ENCODE peak calls at places on chromosome 21, in eight cellular contexts. Z is activated B cell treated with CpG ODN at 0.5 μM for 24 hours, B is lower lobe of right lung, T is fibroblast of mammary gland, Y is fibroblast of lung, N is body of pancreas, G is fibroblast of the aortic adventitia, E is lower leg skin. F is an unnamed sample.

GRCh38 chr21:37060296-37060695 is 12.6 kb downstream of the PIGP start:
- DNase-seq in Z (no peak), B (no peak), T (peak), Y (peak), N (no peak), G (peak), E (no peak), F (no peak)

GRCh38 chr21:38985423-38986378 is 180.0 kb downstream of the ETS2 start:
- DNase-seq in Z (no peak), B (peak), T (peak), Y (peak), N (no peak), G (peak), E (peak), F (no peak)

GRCh38 chr21:33881689-33882440 is 33.7 kb downstream of the ATP5PO start:
- DNase-seq in Z (no peak), B (no peak), T (no peak), Y (no peak), N (no peak), G (no peak), E (no peak), F (no peak)

GRCh38 chr21:34333150-34333739 is 30.6 kb upstream of the KCNE2 start:
- DNase-seq in Z (no peak), B (no peak), T (no peak), Y (no peak), N (no peak), G (peak), E (no peak), F (no peak)

GRCh38 chr21:27108228-27108627 is 141.3 kb upstream of the ADAMTS5 start:
- DNase-seq in Z (no peak), B (no peak), T (no peak), Y (peak), N (no peak), G (peak), E (no peak), F (no peak)

GRCh38 chr21:40053007-40053406 is 185.8 kb downstream of the PCP4 start:
- DNase-seq in Z (no peak), B (no peak), T (no peak), Y (no peak), N (no peak), G (no peak), E (peak), F (no peak)

GRCh38 chr21:38503588-38503987 is 5.3 kb upstream of the ERG start:
- DNase-seq in Z (no peak), B (no peak), T (peak), Y (peak), N (no peak), G (peak), E (no peak), F (peak)

GRCh38 chr21:38386967-38387366 is 111.3 kb downstream of the ERG start:
- DNase-seq in Z (no peak), B (no peak), T (no peak), Y (no peak), N (no peak), G (no peak), E (no peak), F (no peak)

GRCh38 chr21:37128069-37128468 is 55.0 kb downstream of the TTC3 start:
- DNase-seq in Z (no peak), B (no peak), T (no peak), Y (no peak), N (no peak), G (no peak), E (no peak), F (no peak)

GRCh38 chr21:38680401-38680800 is 125.3 kb upstream of the ETS2 start:
- DNase-seq in Z (no peak), B (no peak), T (peak), Y (no peak), N (no peak), G (no peak), E (no peak), F (no peak)

GRCh38 chr21:15825699-15826098 is 95.9 kb downstream of the USP25 start:
- DNase-seq in Z (no peak), B (no peak), T (no peak), Y (no peak), N (no peak), G (no peak), E (no peak), F (no peak)

GRCh38 chr21:17343055-17343454 is 169.8 kb upstream of the CXADR start:
- DNase-seq in Z (no peak), B (no peak), T (peak), Y (peak), N (no peak), G (peak), E (no peak), F (peak)

GRCh38 chr21:33760641-33761103 is 118.4 kb downstream of the ITSN1 start:
- DNase-seq in Z (no peak), B (no peak), T (peak), Y (peak), N (no peak), G (peak), E (no peak), F (no peak)

GRCh38 chr21:35635261-35635660 is 425.1 kb downstream of the SETD4 start:
- DNase-seq in Z (no peak), B (no peak), T (peak), Y (peak), N (no peak), G (peak), E (no peak), F (no peak)

GRCh38 chr21:38379171-38379570 is 119.1 kb downstream of the ERG start:
- DNase-seq in Z (no peak), B (no peak), T (no peak), Y (no peak), N (no peak), G (peak), E (no peak), F (no peak)

GRCh38 chr21:35204850-35205564 is 155.9 kb upstream of the RUNX1 start:
- DNase-seq in Z (no peak), B (peak), T (peak), Y (peak), N (peak), G (peak), E (peak), F (peak)

GRCh38 chr21:24552491-24552890 is 1054.8 kb downstream of the MRPL39 start:
- DNase-seq in Z (no peak), B (no peak), T (no peak), Y (no peak), N (no peak), G (no peak), E (no peak), F (no peak)

GRCh38 chr21:36069713-36070573 is at the start of gene CBR1:
- DNase-seq in Z (peak), B (peak), T (peak), Y (peak), N (peak), G (peak), E (peak), F (peak)

GRCh38 chr21:26199471-26199870 is 28.9 kb upstream of the APP start:
- DNase-seq in Z (no peak), B (no peak), T (peak), Y (peak), N (no peak), G (peak), E (no peak), F (no peak)

GRCh38 chr21:14273736-14274538 is 58.0 kb downstream of the RBM11 start:
- DNase-seq in Z (no peak), B (peak), T (no peak), Y (no peak), N (peak), G (no peak), E (peak), F (peak)

GRCh38 chr21:36504067-36505058 is 24.4 kb upstream of the CLDN14 start:
- DNase-seq in Z (no peak), B (no peak), T (peak), Y (peak), N (peak), G (peak), E (no peak), F (peak)

GRCh38 chr21:36059823-36060158 is 535 bp downstream of the SETD4 start:
- DNase-seq in Z (no peak), B (no peak), T (no peak), Y (no peak), N (peak), G (peak), E (peak), F (peak)

GRCh38 chr21:19609611-19610010 is 1206.0 kb upstream of the TMPRSS15 start:
- DNase-seq in Z (no peak), B (no peak), T (peak), Y (no peak), N (no peak), G (no peak), E (no peak), F (no peak)

GRCh38 chr21:19603011-19603593 is 1199.5 kb upstream of the TMPRSS15 start:
- DNase-seq in Z (no peak), B (no peak), T (no peak), Y (no peak), N (no peak), G (no peak), E (no peak), F (no peak)

GRCh38 chr21:19607983-19608668 is 1204.5 kb upstream of the TMPRSS15 start:
- DNase-seq in Z (no peak), B (no peak), T (no peak), Y (no peak), N (no peak), G (no peak), E (no peak), F (no peak)
- TF ChIP-seq CTCF in Z (no peak), B (no peak), T (no peak), Y (no peak), N (peak), G (no peak), E (no peak), F (no peak)

DNA sequence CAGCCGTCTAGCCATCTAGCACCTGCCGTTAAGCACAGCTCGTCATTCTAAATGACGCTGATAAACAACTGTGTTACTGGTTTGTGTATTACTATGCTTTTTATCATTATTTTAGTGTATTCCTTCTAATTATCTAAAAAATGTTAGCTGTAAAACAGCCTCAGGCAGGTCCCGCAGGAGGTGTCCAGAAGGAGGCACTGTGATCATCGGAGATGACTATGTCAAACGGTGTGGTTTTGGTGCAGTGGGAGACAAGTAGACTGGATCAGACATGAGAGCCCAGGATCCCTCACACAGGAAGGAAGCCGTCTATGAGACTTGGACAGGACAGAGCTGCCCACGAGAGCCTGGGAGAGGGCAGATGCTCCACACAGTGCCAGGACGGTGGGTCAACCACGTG is 55.3 kb upstream of the COL6A1 start:
- DNase-seq in Z (no peak), B (no peak), T (peak), Y (no peak), N (no peak), G (peak), E (no peak), F (no peak)
- TF ChIP-seq CTCF in Z (no peak), B (no peak), T (peak), Y (peak), N (no peak), G (peak), E (no peak), F (no peak)

GRCh38 chr21:18801468-18801867 is 397.9 kb upstream of the TMPRSS15 start:
- DNase-seq in Z (no peak), B (no peak), T (no peak), Y (no peak), N (no peak), G (no peak), E (no peak), F (no peak)
- TF ChIP-seq CTCF in Z (no peak), B (no peak), T (no peak), Y (no peak), N (no peak), G (no peak), E (no peak), F (no peak)

DNA sequence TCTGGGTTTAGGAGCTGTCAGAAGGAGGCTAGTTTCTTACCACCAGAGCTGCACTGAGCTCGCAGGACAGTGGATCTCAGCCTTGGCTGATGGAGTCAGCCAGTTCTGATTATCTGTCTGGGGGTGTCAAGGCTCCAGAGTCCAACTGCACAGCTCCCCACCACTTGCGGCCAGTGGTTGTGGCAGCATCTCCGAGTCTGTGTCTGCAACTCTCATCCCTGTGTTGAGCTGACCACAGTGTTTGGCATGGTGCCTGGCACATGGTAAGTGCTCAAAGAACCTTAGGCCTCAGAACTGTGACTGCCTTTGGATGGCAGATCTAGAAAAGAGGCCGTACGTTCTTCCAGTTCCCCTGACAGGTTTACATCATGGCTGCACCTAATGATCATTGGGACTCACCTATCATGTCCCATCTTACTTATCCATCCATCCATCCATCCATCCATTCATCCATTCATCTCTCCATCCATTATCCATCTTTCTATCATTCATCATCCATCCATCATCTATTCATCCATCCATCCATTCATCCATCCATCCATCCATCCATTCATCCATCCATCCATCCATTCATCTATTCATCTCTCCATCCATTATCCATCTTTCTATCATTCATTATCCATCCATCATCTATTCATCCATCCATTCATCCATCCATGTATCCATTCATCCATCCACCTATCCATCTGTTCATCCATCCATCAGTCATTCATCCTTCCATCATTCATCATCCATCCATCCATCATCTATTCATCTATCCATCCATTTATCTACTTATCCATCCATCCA is 114.5 kb downstream of the CRYAA start:
- DNase-seq in Z (no peak), B (peak), T (no peak), Y (no peak), N (no peak), G (no peak), E (no peak), F (no peak)
- TF ChIP-seq CTCF in Z (no peak), B (no peak), T (no peak), Y (no peak), N (no peak), G (no peak), E (no peak), F (no peak)

GRCh38 chr21:44761011-44761729 is 40.5 kb downstream of the UBE2G2 start:
- DNase-seq in Z (no peak), B (no peak), T (no peak), Y (no peak), N (no peak), G (no peak), E (no peak), F (no peak)
- TF ChIP-seq CTCF in Z (no peak), B (peak), T (peak), Y (no peak), N (peak), G (peak), E (no peak), F (no peak)

GRCh38 chr21:41875086-41875485 is 4.1 kb downstream of the PRDM15 start:
- DNase-seq in Z (no peak), B (no peak), T (no peak), Y (no peak), N (no peak), G (no peak), E (no peak), F (no peak)

GRCh38 chr21:41874611-41875010 is 4.5 kb downstream of the PRDM15 start:
- DNase-seq in Z (no peak), B (no peak), T (no peak), Y (no peak), N (no peak), G (no peak), E (no peak), F (no peak)

GRCh38 chr21:41871302-41872030 is 7.7 kb downstream of the PRDM15 start:
- DNase-seq in Z (no peak), B (no peak), T (no peak), Y (no peak), N (no peak), G (no peak), E (no peak), F (no peak)

GRCh38 chr21:41873426-41873825 is 5.7 kb downstream of the PRDM15 start:
- DNase-seq in Z (no peak), B (no peak), T (no peak), Y (no peak), N (no peak), G (no peak), E (no peak), F (no peak)

GRCh38 chr21:41873005-41873404 is 6.1 kb downstream of the PRDM15 start:
- DNase-seq in Z (no peak), B (no peak), T (no peak), Y (no peak), N (no peak), G (no peak), E (no peak), F (no peak)
- TF ChIP-seq CTCF in Z (no peak), B (no peak), T (no peak), Y (no peak), N (no peak), G (no peak), E (no peak), F (no peak)

GRCh38 chr21:28193189-28193588 is 799.5 kb downstream of the LTN1 start:
- DNase-seq in Z (no peak), B (no peak), T (no peak), Y (no peak), N (no peak), G (no peak), E (no peak), F (no peak)
- TF ChIP-seq CTCF in Z (no peak), B (no peak), T (no peak), Y (no peak), N (no peak), G (no peak), E (no peak), F (no peak)

DNA sequence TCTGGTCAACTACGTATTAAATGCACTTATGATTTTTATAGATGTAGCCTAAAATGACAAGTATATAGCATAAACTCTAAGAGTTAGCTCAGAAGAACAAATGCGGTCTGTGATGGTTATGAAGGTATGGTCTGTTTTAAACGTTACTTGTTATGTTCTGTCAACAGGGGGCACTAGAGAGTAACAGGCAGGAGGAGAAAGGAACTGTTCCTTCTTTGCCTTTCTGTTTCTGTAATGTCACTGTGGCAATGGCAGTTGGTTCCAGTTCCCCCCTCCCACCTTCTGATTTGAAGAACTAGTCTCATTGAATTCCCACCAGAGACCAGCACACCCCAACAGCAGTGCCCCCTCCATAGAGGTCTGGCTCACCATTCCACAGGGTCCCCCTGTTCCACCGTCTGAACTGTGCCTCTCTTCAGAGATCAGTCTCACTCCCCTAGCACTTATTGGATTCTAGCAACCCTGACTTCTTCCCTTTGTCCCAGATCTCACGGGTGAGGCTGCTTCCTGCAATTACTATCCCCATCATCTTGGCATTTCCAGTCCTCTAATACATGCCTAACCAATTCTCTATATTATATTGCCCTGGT is 14.0 kb downstream of the KRTAP24-1 start:
- DNase-seq in Z (no peak), B (no peak), T (peak), Y (no peak), N (no peak), G (no peak), E (no peak), F (no peak)
- TF ChIP-seq CTCF in Z (no peak), B (no peak), T (peak), Y (no peak), N (peak), G (no peak), E (no peak), F (peak)

F was measured in endothelial cell.